ENCODE peak calls at places on chromosomes 2 and 18, in five cellular contexts. Y is chondrocyte, Q is GM18507, I is OCI-M1, G is NCI-H2081 treated with DMSO at 0.1 percent for 48 hours. H is an unnamed sample.

GRCh38 chr2:232336241-232336736 is 42.3 kb upstream of the ALPP start:
- DNase-seq in Y (peak), Q (no peak), I (no peak), G (no peak), H (no peak)

GRCh38 chr18:79368681-79369080 is 27.0 kb upstream of the NFATC1 start:
- DNase-seq in Y (no peak), Q (no peak), I (no peak), G (no peak), H (peak)

GRCh38 chr18:389658-390357 is 110.7 kb downstream of the COLEC12 start:
- DNase-seq in Y (no peak), Q (no peak), I (no peak), G (no peak), H (no peak)

GRCh38 chr18:36718705-36719328 is 110.0 kb downstream of the TPGS2 start:
- DNase-seq in Y (no peak), Q (no peak), I (peak), G (no peak), H (no peak)

GRCh38 chr2:203038586-203038985 is 23.9 kb downstream of the NBEAL1 start:
- DNase-seq in Y (no peak), Q (no peak), I (no peak), G (no peak), H (no peak)

GRCh38 chr18:48161911-48162698 is 231.6 kb upstream of the SMAD2 start:
- DNase-seq in Y (no peak), Q (no peak), I (peak), G (no peak), H (peak)

GRCh38 chr18:61991201-61991600 is 98.4 kb upstream of the RNF152 start:
- DNase-seq in Y (no peak), Q (no peak), I (no peak), G (no peak), H (no peak)

GRCh38 chr2:189465478-189465877 is 24.2 kb downstream of the WDR75 start:
- DNase-seq in Y (no peak), Q (no peak), I (peak), G (no peak), H (no peak)

GRCh38 chr18:45686892-45687611 is 36.9 kb upstream of the SLC14A1 start:
- DNase-seq in Y (no peak), Q (no peak), I (peak), G (no peak), H (peak)

GRCh38 chr2:160294339-160294803 is 94.3 kb upstream of the ITGB6 start:
- DNase-seq in Y (no peak), Q (no peak), I (no peak), G (no peak), H (peak)

GRCh38 chr18:23115683-23116096 is 19.6 kb upstream of the CABLES1 start:
- DNase-seq in Y (no peak), Q (no peak), I (no peak), G (no peak), H (no peak)

GRCh38 chr2:236123716-236124115 is 44.5 kb downstream of the GBX2 start:
- DNase-seq in Y (no peak), Q (no peak), I (no peak), G (no peak), H (no peak)

GRCh38 chr2:47205576-47206141 is 50.6 kb upstream of the STPG4 start:
- DNase-seq in Y (no peak), Q (no peak), I (no peak), G (no peak), H (no peak)

GRCh38 chr2:202510911-202511310 is 123.9 kb upstream of the FAM117B start:
- DNase-seq in Y (no peak), Q (no peak), I (no peak), G (no peak), H (no peak)

GRCh38 chr2:185227391-185227790 is 511.2 kb upstream of the FSIP2 start:
- DNase-seq in Y (no peak), Q (no peak), I (no peak), G (no peak), H (no peak)

GRCh38 chr18:8730080-8730827 is 24.9 kb downstream of the MTCL1 start:
- DNase-seq in Y (no peak), Q (no peak), I (peak), G (no peak), H (peak)

GRCh38 chr2:55010915-55011314 is 39.3 kb downstream of the RTN4 start:
- DNase-seq in Y (no peak), Q (no peak), I (peak), G (no peak), H (no peak)

GRCh38 chr18:487371-487770 is 13.1 kb downstream of the COLEC12 start:
- DNase-seq in Y (no peak), Q (no peak), I (no peak), G (no peak), H (no peak)

GRCh38 chr2:72579595-72580180 is 246.1 kb downstream of the EXOC6B start:
- DNase-seq in Y (no peak), Q (no peak), I (peak), G (peak), H (peak)

GRCh38 chr2:27527182-27527581 is 30.5 kb downstream of the GCKR start:
- DNase-seq in Y (no peak), Q (no peak), I (peak), G (no peak), H (no peak)

GRCh38 chr2:95034221-95034620 is 8.7 kb downstream of the MAL start:
- DNase-seq in Y (peak), Q (no peak), I (no peak), G (no peak), H (no peak)

GRCh38 chr2:116747103-116747502 is 1067.4 kb upstream of the DDX18 start:
- DNase-seq in Y (no peak), Q (no peak), I (peak), G (no peak), H (no peak)

GRCh38 chr18:58223717-58224424 is 179.8 kb downstream of the NEDD4L start:
- DNase-seq in Y (no peak), Q (no peak), I (peak), G (no peak), H (no peak)

GRCh38 chr18:45456076-45457066 is 158.9 kb upstream of the SLC14A2 start:
- DNase-seq in Y (no peak), Q (no peak), I (no peak), G (no peak), H (no peak)

GRCh38 chr2:205731521-205731965 is 49.2 kb downstream of the NRP2 start:
- DNase-seq in Y (no peak), Q (no peak), I (no peak), G (no peak), H (no peak)

GRCh38 chr18:75638597-75639467 is 211.3 kb upstream of the SMIM21 start:
- DNase-seq in Y (no peak), Q (no peak), I (no peak), G (no peak), H (peak)

GRCh38 chr2:214808961-214809750 is at the start of gene BARD1:
- DNase-seq in Y (no peak), Q (peak), I (peak), G (no peak), H (peak)

GRCh38 chr2:202339052-202339870 is 36.9 kb upstream of the BMPR2 start:
- DNase-seq in Y (no peak), Q (no peak), I (no peak), G (no peak), H (no peak)

GRCh38 chr2:69773201-69773600 is 31.3 kb downstream of the ANXA4 start:
- DNase-seq in Y (no peak), Q (no peak), I (peak), G (no peak), H (no peak)

GRCh38 chr2:109660046-109660860 is 46.1 kb downstream of the SOWAHC start:
- DNase-seq in Y (no peak), Q (no peak), I (no peak), G (no peak), H (no peak)

GRCh38 chr2:217945530-217945929 is 57.3 kb downstream of the TNS1 start:
- DNase-seq in Y (no peak), Q (no peak), I (no peak), G (no peak), H (no peak)

GRCh38 chr2:28691774-28692281 is 59.8 kb upstream of the PPP1CB start:
- DNase-seq in Y (no peak), Q (no peak), I (no peak), G (no peak), H (no peak)

GRCh38 chr2:225998653-225999052 is 599.1 kb downstream of the NYAP2 start:
- DNase-seq in Y (no peak), Q (no peak), I (no peak), G (no peak), H (no peak)

GRCh38 chr2:177429688-177430325 is 37.2 kb downstream of the AGPS start:
- DNase-seq in Y (no peak), Q (no peak), I (no peak), G (no peak), H (no peak)

GRCh38 chr2:138601438-138602165 is 100.0 kb downstream of the SPOPL start:
- DNase-seq in Y (no peak), Q (no peak), I (no peak), G (no peak), H (no peak)

GRCh38 chr18:75475228-75475627 is 47.7 kb upstream of the SMIM21 start:
- DNase-seq in Y (no peak), Q (no peak), I (no peak), G (no peak), H (no peak)

GRCh38 chr18:10169064-10169562 is 255.3 kb downstream of the VAPA start:
- DNase-seq in Y (no peak), Q (no peak), I (no peak), G (no peak), H (no peak)

H was measured in KBM-7.